ENCODE peak calls at places on chromosomes 2 and 18, in five cellular contexts. O, D, R, M and V are unnamed samples.

GRCh38 chr18:75141166-75141565 is 67.8 kb downstream of the PTGR3 start:
- DNase-seq in O (no peak), D (no peak), R (no peak), M (no peak), V (no peak)

GRCh38 chr2:148258124-148258523 is 237.2 kb downstream of the MBD5 start:
- DNase-seq in O (no peak), D (no peak), R (no peak), M (no peak), V (no peak)

GRCh38 chr2:204495381-204495780 is 49.9 kb upstream of the PARD3B start:
- DNase-seq in O (no peak), D (no peak), R (no peak), M (no peak), V (no peak)

GRCh38 chr2:73359915-73360697 is 25.5 kb upstream of the ALMS1 start:
- DNase-seq in O (no peak), D (no peak), R (no peak), M (no peak), V (no peak)

GRCh38 chr2:17680119-17680518 is 73.5 kb downstream of the SMC6 start:
- DNase-seq in O (no peak), D (no peak), R (no peak), M (no peak), V (no peak)

GRCh38 chr2:45000921-45001628 is 8.2 kb downstream of the SIX2 start:
- DNase-seq in O (no peak), D (no peak), R (peak; percentile 58), M (no peak), V (no peak)

GRCh38 chr2:239268082-239268481 is 132.7 kb downstream of the HDAC4 start:
- DNase-seq in O (no peak), D (peak; percentile 83), R (peak; percentile 81), M (peak; percentile 77), V (peak; percentile 77)

GRCh38 chr18:55672574-55673361 is 84.8 kb upstream of the TCF4 start:
- DNase-seq in O (no peak), D (no peak), R (no peak), M (no peak), V (no peak)

GRCh38 chr18:37393945-37394609 is 171.5 kb downstream of the CELF4 start:
- DNase-seq in O (peak; percentile 12), D (peak; percentile 94), R (peak; percentile 80), M (peak; percentile 71), V (peak; percentile 79)

GRCh38 chr2:84713441-84713840 is 167.4 kb downstream of the TRABD2A start:
- DNase-seq in O (no peak), D (no peak), R (no peak), M (no peak), V (no peak)

GRCh38 chr2:196783431-196784094 is 15.9 kb downstream of the GTF3C3 start:
- DNase-seq in O (no peak), D (no peak), R (no peak), M (no peak), V (no peak)

GRCh38 chr2:61978522-61978921 is 73.0 kb downstream of the COMMD1 start:
- DNase-seq in O (no peak), D (no peak), R (no peak), M (peak; percentile 70), V (no peak)

GRCh38 chr2:20925265-20925889 is 102.5 kb upstream of the LDAH start:
- DNase-seq in O (no peak), D (no peak), R (no peak), M (no peak), V (no peak)

GRCh38 chr18:32425466-32425865 is 45.2 kb downstream of the GAREM1 start:
- DNase-seq in O (peak; percentile 23), D (no peak), R (no peak), M (no peak), V (no peak)

GRCh38 chr2:101869527-101869926 is 122.2 kb upstream of the IL1R2 start:
- DNase-seq in O (no peak), D (peak; percentile 52), R (no peak), M (no peak), V (no peak)
- H3K36me3 ChIP-seq in O (peaks cover 10% of the 10 kb centered on the region), D (peaks cover 51% of the 10 kb centered on the region), R (peaks cover 95% of the 10 kb centered on the region), M (no peaks in the 10 kb centered on the region), V (peaks cover 100% of the 10 kb centered on the region)

DNA sequence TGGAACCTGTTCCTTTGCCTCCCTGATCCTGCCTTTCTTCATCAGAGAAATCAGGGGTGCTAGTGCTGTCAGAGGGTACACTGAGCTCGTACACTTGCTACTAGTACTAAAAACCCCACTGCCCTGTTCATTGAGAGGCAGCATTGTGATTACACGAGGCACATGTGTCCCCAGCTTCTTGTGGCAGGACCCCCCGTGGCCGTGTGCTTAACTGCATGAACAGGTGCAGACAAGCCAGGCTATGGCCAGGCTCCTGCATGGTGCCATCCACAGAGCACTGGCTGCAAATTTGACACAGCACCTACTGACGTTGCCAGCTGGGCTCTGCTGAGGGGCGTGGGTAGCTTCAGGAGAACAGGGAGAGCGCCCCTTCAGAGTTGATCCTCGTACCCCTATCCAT is 248.4 kb downstream of the GLI2 start:
- DNase-seq in O (no peak), D (no peak), R (no peak), M (no peak), V (peak; percentile 35)
- TF ChIP-seq CTCF in O (no peak), D (no peak), R (no peak), M (no peak), V (no peak)

GRCh38 chr2:127503491-127503890 is 22.8 kb downstream of the IWS1 start:
- DNase-seq in O (no peak), D (no peak), R (no peak), M (no peak), V (no peak)
- H3K36me3 ChIP-seq in O (peaks cover 2% of the 10 kb centered on the region), D (peaks cover 47% of the 10 kb centered on the region), R (peaks cover 71% of the 10 kb centered on the region), M (no peaks in the 10 kb centered on the region), V (peaks cover 30% of the 10 kb centered on the region)

DNA sequence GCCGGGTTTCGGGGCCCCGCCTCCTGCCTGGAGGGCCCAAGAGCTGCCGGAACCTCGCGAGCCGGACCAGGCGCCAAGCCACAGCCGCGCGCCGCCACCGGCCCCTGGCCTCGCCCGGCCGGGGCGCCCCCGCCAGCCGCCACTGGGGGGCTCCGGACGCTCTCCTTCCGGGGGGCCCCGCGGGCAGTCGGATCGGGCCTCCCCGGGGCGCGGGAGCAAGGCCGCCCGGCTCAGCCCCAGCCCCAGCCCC is 17.4 kb upstream of the HAAO start:
- DNase-seq in O (no peak), D (peak; percentile 96), R (peak; percentile 94), M (peak; percentile 83), V (peak; percentile 95)
- TF ChIP-seq CTCF in O (no peak), D (no peak), R (peak; percentile 45), M (no peak), V (no peak)

GRCh38 chr18:45877403-45877802 is 51.9 kb downstream of the SIGLEC15 start:
- DNase-seq in O (no peak), D (no peak), R (no peak), M (no peak), V (no peak)
- H3K36me3 ChIP-seq in O (peaks cover 1% of the 10 kb centered on the region), D (peaks cover 32% of the 10 kb centered on the region), R (peaks cover 91% of the 10 kb centered on the region), M (no peaks in the 10 kb centered on the region), V (peaks cover 90% of the 10 kb centered on the region)

GRCh38 chr2:167756427-167756826 is 491.0 kb downstream of the STK39 start:
- DNase-seq in O (peak; percentile 19), D (no peak), R (no peak), M (no peak), V (no peak)

GRCh38 chr2:167761465-167762136 is 485.8 kb downstream of the STK39 start:
- DNase-seq in O (no peak), D (no peak), R (no peak), M (no peak), V (no peak)

GRCh38 chr2:167764772-167765341 is 482.5 kb downstream of the STK39 start:
- DNase-seq in O (no peak), D (no peak), R (no peak), M (no peak), V (no peak)

GRCh38 chr2:167758292-167758691 is 489.1 kb downstream of the STK39 start:
- DNase-seq in O (no peak), D (no peak), R (no peak), M (no peak), V (no peak)

DNA sequence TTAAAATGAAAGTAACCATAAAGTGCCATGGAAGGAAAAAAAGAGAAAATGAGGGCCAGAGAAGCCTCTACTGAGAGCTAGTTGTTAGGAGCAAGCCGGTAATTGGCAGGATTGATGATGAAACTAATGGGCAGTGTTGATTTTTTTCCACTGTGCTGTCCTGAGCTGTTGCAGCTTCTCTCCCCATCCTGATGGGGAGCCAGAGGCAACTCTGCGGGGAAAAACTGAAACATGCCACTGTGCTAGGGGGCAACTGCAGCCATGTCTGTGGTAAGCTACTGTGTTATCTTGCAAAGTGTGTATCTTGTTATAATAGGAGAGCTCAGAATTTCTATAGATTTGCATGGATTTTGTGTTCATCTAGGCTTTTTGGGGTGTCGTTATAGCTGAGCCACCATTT is 487.9 kb downstream of the STK39 start:
- DNase-seq in O (no peak), D (no peak), R (no peak), M (no peak), V (no peak)
- TF ChIP-seq CTCF in O (peak; percentile 6), D (no peak), R (no peak), M (no peak), V (no peak)

GRCh38 chr2:24657818-24658217 is 135.4 kb downstream of the PTRHD1 start:
- DNase-seq in O (no peak), D (no peak), R (no peak), M (no peak), V (no peak)
- H3K36me3 ChIP-seq in O (no peaks in the 10 kb centered on the region), D (no peaks in the 10 kb centered on the region), R (peaks cover 12% of the 10 kb centered on the region), M (no peaks in the 10 kb centered on the region), V (peaks cover 12% of the 10 kb centered on the region)

GRCh38 chr18:64082054-64082453 is 66.8 kb downstream of the LINC00305 start:
- DNase-seq in O (no peak), D (no peak), R (no peak), M (no peak), V (no peak)

GRCh38 chr18:64082513-64082912 is 66.4 kb downstream of the LINC00305 start:
- DNase-seq in O (no peak), D (no peak), R (no peak), M (no peak), V (no peak)

GRCh38 chr18:64083906-64084305 is 65.0 kb downstream of the LINC00305 start:
- DNase-seq in O (no peak), D (no peak), R (no peak), M (no peak), V (no peak)
- TF ChIP-seq CTCF in O (no peak), D (no peak), R (no peak), M (no peak), V (no peak)

GRCh38 chr2:33064349-33064801 is 117.6 kb downstream of the LTBP1 start:
- DNase-seq in O (no peak), D (no peak), R (no peak), M (no peak), V (no peak)

GRCh38 chr2:33060405-33060804 is 113.7 kb downstream of the LTBP1 start:
- DNase-seq in O (no peak), D (no peak), R (no peak), M (no peak), V (no peak)

GRCh38 chr2:33058716-33059451 is 112.1 kb downstream of the LTBP1 start:
- DNase-seq in O (no peak), D (no peak), R (no peak), M (no peak), V (no peak)

GRCh38 chr2:33059452-33060156 is 112.9 kb downstream of the LTBP1 start:
- DNase-seq in O (no peak), D (no peak), R (no peak), M (no peak), V (no peak)

GRCh38 chr2:33062665-33063249 is 116.0 kb downstream of the LTBP1 start:
- DNase-seq in O (no peak), D (no peak), R (no peak), M (no peak), V (no peak)
- H3K36me3 ChIP-seq in O (no peaks in the 10 kb centered on the region), D (no peaks in the 10 kb centered on the region), R (no peaks in the 10 kb centered on the region), M (no peaks in the 10 kb centered on the region), V (no peaks in the 10 kb centered on the region)